ENCODE peak calls at places on chromosome X, in six cellular contexts. M, W, Z, L, U and A are unnamed samples.

GRCh38 chrX:81120270-81120935 is 81.3 kb downstream of the HMGN5 start:
- DNase-seq in M (no peak), W (peak), Z (peak), L (no peak), U (no peak), A (no peak)

GRCh38 chrX:151004085-151004484 is 20.9 kb downstream of the HMGB3 start:
- DNase-seq in M (no peak), W (no peak), Z (peak), L (no peak), U (no peak), A (no peak)

GRCh38 chrX:80876877-80877276 is 67.2 kb upstream of the BRWD3 start:
- DNase-seq in M (peak), W (no peak), Z (peak), L (no peak), U (peak), A (peak)

GRCh38 chrX:85930099-85930498 is 117.3 kb downstream of the CHM start:
- DNase-seq in M (no peak), W (no peak), Z (no peak), L (no peak), U (no peak), A (no peak)

GRCh38 chrX:18789916-18790315 is 82.5 kb downstream of the PPEF1 start:
- DNase-seq in M (no peak), W (no peak), Z (no peak), L (no peak), U (no peak), A (no peak)

GRCh38 chrX:144616317-144616716 is 631.0 kb upstream of the SPANXN1 start:
- DNase-seq in M (no peak), W (no peak), Z (no peak), L (no peak), U (no peak), A (no peak)

GRCh38 chrX:16804923-16805464 is 18.7 kb downstream of the TXLNG start:
- DNase-seq in M (no peak), W (no peak), Z (no peak), L (no peak), U (no peak), A (no peak)

GRCh38 chrX:101164766-101165590 is 54.6 kb upstream of the DRP2 start:
- DNase-seq in M (no peak), W (no peak), Z (no peak), L (no peak), U (no peak), A (no peak)

GRCh38 chrX:85111347-85111746 is 107.7 kb downstream of the APOOL start:
- DNase-seq in M (no peak), W (no peak), Z (peak), L (no peak), U (no peak), A (no peak)

GRCh38 chrX:9875801-9876200 is 89.6 kb downstream of the SHROOM2 start:
- DNase-seq in M (no peak), W (peak), Z (no peak), L (peak), U (no peak), A (no peak)

GRCh38 chrX:72123471-72124185 is 8.1 kb downstream of the RTL5 start:
- DNase-seq in M (no peak), W (peak), Z (peak), L (peak), U (no peak), A (no peak)

GRCh38 chrX:139429913-139430312 is 100.6 kb upstream of the F9 start:
- DNase-seq in M (no peak), W (no peak), Z (no peak), L (no peak), U (no peak), A (no peak)

GRCh38 chrX:71298119-71298518 is 3.4 kb upstream of the ITGB1BP2 start:
- DNase-seq in M (no peak), W (no peak), Z (no peak), L (no peak), U (no peak), A (no peak)

GRCh38 chrX:12779534-12779933 is 11.7 kb upstream of the PRPS2 start:
- DNase-seq in M (no peak), W (no peak), Z (no peak), L (no peak), U (no peak), A (no peak)

GRCh38 chrX:137031517-137032377 is 2.0 kb downstream of the GPR101 start:
- DNase-seq in M (peak), W (peak), Z (no peak), L (peak), U (no peak), A (peak)

GRCh38 chrX:51894697-51895336 is 1.4 kb downstream of the MAGED1 start:
- DNase-seq in M (peak), W (no peak), Z (no peak), L (peak), U (no peak), A (no peak)

GRCh38 chrX:17448188-17448587 is 73.2 kb downstream of the NHS start:
- DNase-seq in M (no peak), W (no peak), Z (no peak), L (no peak), U (no peak), A (no peak)

GRCh38 chrX:63434665-63435064 is 83.5 kb upstream of the SPIN4 start:
- DNase-seq in M (no peak), W (no peak), Z (no peak), L (no peak), U (no peak), A (no peak)